ENCODE peak calls at places on chromosomes 4 and X, in four cellular contexts. G is stimulated activated CD4-positive, alpha-beta T cell treated with anti-CD3 and anti-CD28 coated beads, Interleukin-15, amount 100 ng/mL, for 1 hour; O is head of caudate nucleus; E is CD8-positive, alpha-beta memory T cell. Q is an unnamed sample.

GRCh38 chrX:132631579-132632232 is 142.9 kb upstream of the MBNL3 start:
- DNase-seq in G (no peak), E (no peak), O (no peak), Q (no peak)

GRCh38 chr4:182642831-182643230 is 274.4 kb downstream of the DCTD start:
- DNase-seq in G (no peak), O (no peak), E (no peak), Q (no peak)

GRCh38 chr4:168019019-168019651 is 73.2 kb upstream of the ANXA10 start:
- DNase-seq in O (no peak), E (no peak), G (no peak), Q (no peak)

GRCh38 chrX:150299579-150299978 is 63.5 kb upstream of the MAMLD1 start:
- DNase-seq in E (no peak), O (no peak), G (no peak), Q (no peak)

GRCh38 chr4:79673898-79674297 is 265.9 kb upstream of the GK2 start:
- DNase-seq in G (no peak), O (no peak), E (no peak), Q (no peak)

GRCh38 chrX:39716401-39716800 is 381.4 kb downstream of the BCOR start:
- DNase-seq in E (no peak), O (no peak), G (no peak), Q (no peak)

GRCh38 chr4:88283661-88284377 is 542 bp downstream of the PPM1K start:
- DNase-seq in O (peak), E (peak), G (peak), Q (peak)

GRCh38 chr4:84957509-84958420 is 8.7 kb downstream of the WDFY3 start:
- DNase-seq in G (no peak), E (no peak), O (no peak), Q (no peak)

GRCh38 chrX:131405497-131405896 is 116.4 kb upstream of the IGSF1 start:
- DNase-seq in O (no peak), G (no peak), E (no peak), Q (no peak)

GRCh38 chrX:139759637-139760036 is 51.7 kb upstream of the MCF2 start:
- DNase-seq in O (no peak), E (no peak), G (no peak), Q (no peak)

GRCh38 chr4:73104695-73105094 is 35.2 kb upstream of the COX18 start:
- DNase-seq in O (no peak), E (no peak), G (no peak), Q (no peak)

GRCh38 chr4:113468165-113469022 is 293.1 kb downstream of the CAMK2D start:
- DNase-seq in G (no peak), E (no peak), O (no peak), Q (peak)

GRCh38 chr4:4419896-4420295 is 33.0 kb downstream of the NSG1 start:
- DNase-seq in O (no peak), G (no peak), E (no peak), Q (no peak)

GRCh38 chr4:70183168-70183939 is 12.2 kb upstream of the ODAM start:
- DNase-seq in E (no peak), O (no peak), G (no peak), Q (no peak)

GRCh38 chrX:120145295-120145925 is 13.0 kb upstream of the RHOXF2 start:
- DNase-seq in O (no peak), G (no peak), E (no peak), Q (no peak)

Q was measured in breast epithelium.